ENCODE peak calls at places on chromosomes 1 and 21, in eight cellular contexts. V is CD8-positive, alpha-beta T cell; Y is right lobe of liver; W is pancreas; D is heart left ventricle; Z is psoas muscle; I is transverse colon; Q is heart right ventricle. M is an unnamed sample.
A peak's percentile ranks its signal among the peaks of the same experiment; 100 is the strongest.

GRCh38 chr1:214537219-214537618 is 14.2 kb downstream of the PTPN14 start:
- DNase-seq in D (no peak), Q (no peak), W (no peak), I (no peak), Y (no peak), V (no peak), Z (no peak), M (no peak)

GRCh38 chr21:34113842-34114241 is 40.5 kb downstream of the MRPS6 start:
- DNase-seq in Z (no peak), Y (no peak), V (no peak), W (no peak), Q (no peak), D (no peak), I (no peak), M (no peak)

GRCh38 chr1:224317383-224318045 is 12.5 kb downstream of the NVL start:
- DNase-seq in D (no peak), Z (no peak), W (no peak), I (no peak), Q (no peak), V (no peak), Y (no peak), M (no peak)

GRCh38 chr1:85087659-85088407 is 39.5 kb upstream of the MCOLN3 start:
- DNase-seq in I (no peak), W (no peak), Q (no peak), D (no peak), Z (no peak), Y (no peak), V (no peak), M (no peak)

GRCh38 chr1:102858695-102859094 is 249.6 kb downstream of the COL11A1 start:
- DNase-seq in I (no peak), Z (no peak), Y (no peak), W (no peak), Q (no peak), D (no peak), V (no peak), M (peak; percentile 27)

GRCh38 chr1:198937231-198938031 is 298.6 kb downstream of the PTPRC start:
- DNase-seq in W (peak; percentile 6), Y (no peak), Q (no peak), V (peak; percentile 15), I (peak; percentile 46), Z (no peak), D (peak; percentile 33), M (peak; percentile 93)

GRCh38 chr1:20948091-20948490 is 161.0 kb upstream of the HP1BP3 start:
- DNase-seq in I (no peak), D (no peak), Y (no peak), Q (no peak), W (no peak), V (no peak), Z (no peak), M (no peak)

GRCh38 chr1:153734380-153735089 is 6.7 kb downstream of the INTS3 start:
- DNase-seq in Q (no peak), I (no peak), W (no peak), V (no peak), D (no peak), Z (no peak), Y (no peak), M (no peak)

GRCh38 chr21:15283789-15284188 is 219.0 kb upstream of the NRIP1 start:
- DNase-seq in Y (no peak), I (no peak), Q (no peak), D (no peak), Z (no peak), W (no peak), V (no peak), M (peak; percentile 28)

GRCh38 chr1:96845464-96845863 is 123.9 kb downstream of the PTBP2 start:
- DNase-seq in I (peak; percentile 34), V (no peak), Z (no peak), Y (peak; percentile 54), D (no peak), Q (peak; percentile 24), W (peak; percentile 17), M (no peak)

GRCh38 chr1:15172405-15173259 is 19.1 kb downstream of the TMEM51 start:
- DNase-seq in W (no peak), Y (no peak), Z (no peak), V (no peak), I (no peak), D (peak; percentile 61), Q (no peak), M (peak; percentile 19)

GRCh38 chr1:43786975-43787374 is 79.6 kb downstream of the ST3GAL3 start:
- DNase-seq in V (no peak), I (peak; percentile 57), Q (no peak), W (no peak), D (peak; percentile 65), Y (no peak), Z (peak; percentile 62), M (peak; percentile 33)

GRCh38 chr1:30756545-30757195 is 904 bp downstream of the LAPTM5 start:
- DNase-seq in Z (peak; percentile 84), I (peak; percentile 67), W (peak; percentile 12), Y (peak; percentile 67), V (peak; percentile 65), D (peak; percentile 78), Q (peak; percentile 49), M (peak; percentile 60)

GRCh38 chr1:208254376-208254775 is 10.2 kb upstream of the PLXNA2 start:
- DNase-seq in I (no peak), Q (no peak), Y (no peak), V (no peak), D (no peak), Z (no peak), W (no peak), M (peak; percentile 78)

GRCh38 chr1:236185687-236186086 is 43.3 kb downstream of the GPR137B start:
- DNase-seq in D (no peak), Z (no peak), W (no peak), I (no peak), V (no peak), Y (no peak), Q (no peak), M (no peak)

GRCh38 chr1:5992814-5993552 is 758 bp upstream of the NPHP4 start:
- DNase-seq in W (no peak), I (no peak), V (no peak), D (no peak), Y (no peak), Q (peak; percentile 22), Z (peak; percentile 57), M (no peak)

GRCh38 chr1:1259540-1259939 is 13.0 kb upstream of the C1QTNF12 start:
- DNase-seq in V (no peak), Y (no peak), I (no peak), D (no peak), W (no peak), Q (no peak), Z (no peak), M (no peak)

GRCh38 chr1:45827256-45827655 is 23.8 kb downstream of the MAST2 start:
- DNase-seq in Q (no peak), W (no peak), Y (no peak), I (no peak), D (no peak), Z (no peak), V (no peak), M (no peak)

GRCh38 chr1:45820797-45821196 is 17.4 kb downstream of the MAST2 start:
- DNase-seq in I (no peak), W (no peak), V (no peak), D (no peak), Y (no peak), Z (no peak), Q (no peak), M (no peak)

GRCh38 chr1:45828841-45829240 is 25.4 kb downstream of the MAST2 start:
- DNase-seq in D (no peak), Q (no peak), Z (no peak), Y (no peak), I (no peak), V (no peak), W (no peak), M (no peak)

GRCh38 chr1:45822644-45823043 is 19.2 kb downstream of the MAST2 start:
- DNase-seq in Q (no peak), Y (no peak), V (no peak), W (no peak), D (no peak), I (no peak), Z (no peak), M (no peak)

GRCh38 chr1:45824607-45825006 is 21.2 kb downstream of the MAST2 start:
- DNase-seq in Q (no peak), Y (no peak), Z (no peak), I (no peak), V (no peak), W (no peak), D (no peak), M (no peak)
- TF ChIP-seq CTCF in Q (no peak), Y (peak; percentile 27), Z (no peak), I (no peak), V (no peak), W (no peak), D (no peak), M (no peak)

DNA sequence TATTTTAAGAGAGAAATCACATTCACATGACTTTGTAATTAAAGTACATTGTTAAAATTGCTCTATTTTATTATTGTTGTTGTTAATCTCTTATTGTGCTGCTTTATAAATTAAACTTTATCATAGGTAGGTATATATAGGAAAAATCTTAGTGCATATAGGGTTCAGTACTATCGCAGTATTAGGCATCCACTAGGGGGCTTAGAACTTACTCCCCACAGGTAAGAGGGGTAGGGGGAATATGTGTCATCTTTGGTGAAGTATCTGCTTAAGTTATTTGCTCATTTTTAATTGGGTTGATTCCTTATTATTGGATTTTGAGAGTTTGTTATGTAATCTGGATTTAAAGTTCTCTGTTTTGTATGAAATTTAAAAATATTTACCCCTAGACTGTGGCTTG is 385.2 kb downstream of the DUSP10 start:
- DNase-seq in V (no peak), Q (no peak), Z (no peak), Y (no peak), W (no peak), I (no peak), D (no peak), M (no peak)
- H3K4me3 ChIP-seq in V (no peak overlapping the region), Q (no peak overlapping the region), Z (no peak overlapping the region), Y (no peak overlapping the region), W (no peak overlapping the region), I (no peak overlapping the region), D (no peak overlapping the region), M (no peak overlapping the region)

DNA sequence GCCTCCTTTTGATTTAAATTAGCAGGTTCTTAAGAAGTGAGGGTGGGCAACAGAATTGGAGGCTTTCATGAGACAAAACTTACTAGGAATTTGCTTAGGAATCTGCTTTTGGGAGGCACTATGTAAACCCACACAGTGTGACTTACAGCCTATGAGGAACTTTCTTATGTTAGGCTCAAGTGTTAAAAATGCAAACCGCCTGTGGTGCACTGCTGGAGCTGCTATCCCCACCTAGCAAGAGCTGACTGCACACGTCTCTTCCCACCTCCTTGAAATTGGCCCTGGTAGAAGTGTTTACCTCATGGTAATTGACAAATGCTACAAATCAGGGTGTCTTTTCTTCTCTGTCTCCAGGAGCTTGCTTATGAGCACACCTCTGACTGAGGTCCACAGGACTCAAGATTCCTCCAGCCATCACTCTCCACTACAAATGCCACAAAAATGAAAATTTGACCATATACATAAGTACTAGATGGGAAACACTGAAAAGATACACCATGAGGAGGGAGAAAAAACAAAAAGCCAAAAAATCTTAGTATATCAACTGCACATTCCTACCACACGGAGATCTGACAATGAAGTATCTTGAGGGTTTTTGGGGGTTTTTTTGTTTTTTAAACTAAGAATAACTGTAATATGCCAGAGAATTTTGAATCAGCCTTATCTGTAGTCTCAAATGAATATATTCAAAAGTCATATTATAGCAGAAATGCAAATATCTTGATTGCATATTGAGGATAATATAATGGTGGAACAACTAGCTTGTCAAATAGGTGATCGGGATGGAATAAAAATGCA is 18.2 kb upstream of the NPL start:
- DNase-seq in I (no peak), D (no peak), Z (no peak), V (no peak), Y (no peak), W (no peak), Q (no peak), M (no peak)
- TF ChIP-seq CTCF in I (no peak), D (no peak), Z (peak; percentile 33), V (no peak), Y (peak; percentile 8), W (no peak), Q (no peak), M (peak; percentile 43)

GRCh38 chr1:23529146-23530088 is 1.6 kb downstream of the E2F2 start:
- DNase-seq in V (no peak), D (no peak), Y (no peak), I (peak; percentile 66), Z (no peak), Q (no peak), W (no peak), M (no peak)
- H3K4me3 ChIP-seq in V (no peak overlapping the region), D (no peak overlapping the region), Y (no peak overlapping the region), I (peak overlapping the region; percentile 84), Z (no peak overlapping the region), Q (no peak overlapping the region), W (no peak overlapping the region), M (no peak overlapping the region)